ENCODE peak calls at places on chromosomes 11 and 22, in nine cellular contexts. R is T-cell, D is HS-5, O is EH, T is RPMI7951, M is psoas muscle, S is H1, X is Caco-2, V is LoVo. N is an unnamed sample.

GRCh38 chr22:47143249-47143938 is 380.9 kb downstream of the TBC1D22A start:
- DNase-seq in R (no peak), D (no peak), O (no peak), T (no peak), M (no peak), S (no peak), X (no peak), V (no peak), N (no peak)

GRCh38 chr11:19683141-19683805 is 29.4 kb upstream of the NAV2 start:
- DNase-seq in R (no peak), D (no peak), O (no peak), T (peak), M (peak), S (no peak), X (no peak), V (no peak), N (no peak)

GRCh38 chr22:50443202-50443601 is 31.6 kb downstream of the SBF1 start:
- DNase-seq in R (no peak), D (no peak), O (no peak), T (no peak), M (no peak), S (no peak), X (no peak), V (no peak), N (no peak)

GRCh38 chr22:47618611-47619010 is 856.2 kb downstream of the TBC1D22A start:
- DNase-seq in R (no peak), D (no peak), O (no peak), T (no peak), M (no peak), S (no peak), X (no peak), V (no peak), N (no peak)

GRCh38 chr22:20039683-20040325 is 18.9 kb downstream of the TANGO2 start:
- DNase-seq in R (no peak), D (no peak), O (no peak), T (no peak), M (no peak), S (no peak), X (no peak), V (no peak), N (no peak)

GRCh38 chr11:121650520-121651266 is 197.9 kb upstream of the SORL1-AS1 start:
- DNase-seq in R (no peak), D (no peak), O (no peak), T (no peak), M (no peak), S (no peak), X (no peak), V (no peak), N (no peak)

GRCh38 chr11:122140535-122140934 is 24.5 kb upstream of the BLID start:
- DNase-seq in R (no peak), D (peak), O (peak), T (peak), M (no peak), S (no peak), X (no peak), V (no peak), N (no peak)

GRCh38 chr11:15888596-15889345 is 467.6 kb downstream of the SOX6 start:
- DNase-seq in R (no peak), D (no peak), O (no peak), T (no peak), M (no peak), S (no peak), X (no peak), V (no peak), N (no peak)

GRCh38 chr11:34564406-34564805 is 50.8 kb upstream of the ELF5 start:
- DNase-seq in R (no peak), D (no peak), O (peak), T (no peak), M (no peak), S (peak), X (peak), V (peak), N (no peak)

GRCh38 chr11:122559734-122560382 is 95.7 kb upstream of the UBASH3B start:
- DNase-seq in R (no peak), D (no peak), O (peak), T (no peak), M (no peak), S (peak), X (peak), V (no peak), N (no peak)

GRCh38 chr22:30362632-30363281 is 6.0 kb downstream of the CCDC157 start:
- DNase-seq in R (no peak), D (no peak), O (no peak), T (no peak), M (no peak), S (no peak), X (no peak), V (no peak), N (no peak)

GRCh38 chr11:123616505-123617198 is 37.8 kb downstream of the SCN3B start:
- DNase-seq in R (no peak), D (no peak), O (peak), T (peak), M (peak), S (no peak), X (no peak), V (no peak), N (no peak)

GRCh38 chr22:48758021-48758561 is 1069.6 kb downstream of the BRD1 start:
- DNase-seq in R (no peak), D (no peak), O (no peak), T (no peak), M (no peak), S (no peak), X (no peak), V (no peak), N (no peak)

GRCh38 chr22:30947821-30948454 is 20.6 kb downstream of the MORC2 start:
- DNase-seq in R (no peak), D (no peak), O (peak), T (peak), M (no peak), S (no peak), X (peak), V (peak), N (peak)

GRCh38 chr11:76327223-76327622 is 53.7 kb downstream of the THAP12 start:
- DNase-seq in R (no peak), D (no peak), O (no peak), T (no peak), M (no peak), S (no peak), X (no peak), V (no peak), N (no peak)

GRCh38 chr22:27084130-27084529 is 426.7 kb downstream of the MIAT start:
- DNase-seq in R (no peak), D (no peak), O (no peak), T (no peak), M (no peak), S (no peak), X (no peak), V (no peak), N (no peak)

GRCh38 chr22:26949193-26949592 is 291.8 kb downstream of the MIAT start:
- DNase-seq in R (no peak), D (no peak), O (peak), T (peak), M (no peak), S (no peak), X (peak), V (peak), N (no peak)

GRCh38 chr22:50561401-50562074 is 1.2 kb downstream of the SYCE3 start:
- DNase-seq in R (peak), D (no peak), O (no peak), T (no peak), M (peak), S (no peak), X (no peak), V (no peak), N (no peak)

GRCh38 chr22:36331306-36331911 is 56.4 kb downstream of the MYH9 start:
- DNase-seq in R (peak), D (peak), O (peak), T (peak), M (peak), S (peak), X (peak), V (peak), N (no peak)

GRCh38 chr11:126113515-126113957 is 50.9 kb upstream of the CDON start:
- DNase-seq in R (no peak), D (peak), O (peak), T (peak), M (peak), S (no peak), X (peak), V (peak), N (peak)